ENCODE peak calls at places on chromosomes 13 and 19, in eight cellular contexts. S, M, G, C, U, A, Q and T are unnamed samples.

GRCh38 chr13:110499621-110500281 is 61.8 kb downstream of the RAB20 start:
- DNase-seq in A (no peak), U (no peak), S (peak; percentile 90), C (peak; percentile 66), Q (no peak), G (peak; percentile 39), M (no peak), T (no peak)

GRCh38 chr13:111587249-111587648 is 266.8 kb downstream of the TEX29 start:
- DNase-seq in Q (no peak), U (no peak), A (no peak), C (no peak), G (no peak), S (no peak), M (no peak), T (no peak)

GRCh38 chr19:371501-372160 is 27.0 kb upstream of the MIER2 start:
- DNase-seq in S (no peak), G (no peak), Q (no peak), C (no peak), U (no peak), A (no peak), M (no peak), T (no peak)

GRCh38 chr13:108795841-108796240 is 166.4 kb downstream of the MYO16 start:
- DNase-seq in Q (no peak), M (no peak), U (no peak), C (no peak), A (no peak), G (no peak), S (no peak), T (no peak)

GRCh38 chr13:48165727-48166126 is 67.3 kb upstream of the ITM2B start:
- DNase-seq in G (no peak), M (no peak), Q (no peak), A (no peak), S (no peak), C (no peak), U (no peak), T (no peak)

GRCh38 chr19:49631610-49632192 is 8.2 kb downstream of the RRAS start:
- DNase-seq in G (no peak), A (no peak), Q (no peak), S (no peak), M (no peak), C (no peak), U (no peak), T (no peak)

GRCh38 chr19:6516018-6516658 is 14.0 kb upstream of the TUBB4A start:
- DNase-seq in A (peak; percentile 94), M (peak; percentile 91), Q (peak; percentile 76), C (peak; percentile 46), U (peak; percentile 95), S (peak; percentile 97), G (peak; percentile 95), T (peak; percentile 100)

GRCh38 chr13:97978661-97979450 is 25.4 kb downstream of the IPO5 start:
- DNase-seq in S (no peak), A (no peak), M (peak; percentile 43), C (no peak), Q (no peak), G (peak; percentile 16), U (no peak), T (no peak)

GRCh38 chr19:17445526-17446165 is 2.8 kb downstream of the TMEM221 start:
- DNase-seq in S (no peak), M (no peak), G (no peak), A (no peak), Q (no peak), U (no peak), C (no peak), T (no peak)

GRCh38 chr19:35211545-35212230 is 16.9 kb downstream of the FAM187B start:
- DNase-seq in S (no peak), C (no peak), Q (peak; percentile 72), A (peak; percentile 70), G (no peak), M (no peak), U (no peak), T (no peak)

GRCh38 chr19:6249296-6249695 is 30.5 kb downstream of the MLLT1 start:
- DNase-seq in M (no peak), A (no peak), C (no peak), G (no peak), Q (no peak), U (no peak), S (no peak), T (no peak)

GRCh38 chr13:99261040-99261439 is 2.9 kb upstream of the GPR18 start:
- DNase-seq in U (no peak), A (no peak), G (no peak), Q (no peak), M (no peak), C (no peak), S (no peak), T (no peak)

GRCh38 chr13:103953859-103954258 is 887.6 kb upstream of the SLC10A2 start:
- DNase-seq in Q (no peak), A (no peak), S (no peak), C (no peak), M (no peak), U (no peak), G (no peak), T (no peak)

GRCh38 chr19:17553256-17553655 is 2.2 kb upstream of the COLGALT1 start:
- DNase-seq in G (no peak), Q (no peak), A (peak; percentile 67), C (peak; percentile 84), U (no peak), M (peak; percentile 97), S (peak; percentile 78), T (peak; percentile 38)

GRCh38 chr19:50716178-50717025 is 3.2 kb downstream of the SHANK1 start:
- DNase-seq in G (no peak), M (no peak), C (no peak), Q (no peak), S (no peak), U (no peak), A (no peak), T (no peak)

GRCh38 chr13:102139626-102140025 is 262.2 kb downstream of the FGF14 start:
- DNase-seq in Q (no peak), G (no peak), C (no peak), M (no peak), S (no peak), A (no peak), U (no peak), T (no peak)

GRCh38 chr19:18346091-18346490 is 5.7 kb downstream of the PGPEP1 start:
- DNase-seq in C (no peak), U (no peak), G (peak; percentile 21), A (no peak), Q (no peak), S (no peak), M (no peak), T (no peak)

GRCh38 chr13:108087813-108088212 is 127.5 kb downstream of the LIG4 start:
- DNase-seq in C (no peak), S (no peak), G (no peak), Q (no peak), U (no peak), A (no peak), M (no peak), T (no peak)

GRCh38 chr13:43239441-43239840 is 216.1 kb downstream of the DNAJC15 start:
- DNase-seq in S (no peak), A (no peak), C (no peak), M (no peak), G (no peak), Q (no peak), U (no peak), T (no peak)

GRCh38 chr19:2528543-2529173 is 52.7 kb downstream of the GADD45B start:
- DNase-seq in S (no peak), U (no peak), M (no peak), Q (no peak), A (peak; percentile 53), C (no peak), G (no peak), T (no peak)

GRCh38 chr13:114144606-114145244 is 12.3 kb upstream of the RASA3 start:
- DNase-seq in A (no peak), G (no peak), C (no peak), M (no peak), S (no peak), Q (no peak), U (no peak), T (no peak)